ENCODE peak calls at places on chromosomes 5 and 9, in five cellular contexts. E, N, G, O and Y are unnamed samples.

GRCh38 chr9:128207076-128207731 is 4.0 kb downstream of the DNM1 start:
- DNase-seq in G (no peak), N (no peak), O (no peak), E (no peak), Y (no peak)

GRCh38 chr9:94860678-94861588 is 134.4 kb downstream of the AOPEP start:
- DNase-seq in N (no peak), E (peak), G (peak), O (peak), Y (peak)

GRCh38 chr9:110206388-110206787 is 1.6 kb downstream of the C9orf152 start:
- DNase-seq in G (no peak), O (peak), E (no peak), N (no peak), Y (no peak)

GRCh38 chr5:67065237-67065636 is 131.4 kb downstream of the CD180 start:
- DNase-seq in O (no peak), E (peak), G (no peak), N (no peak), Y (no peak)

GRCh38 chr9:84583866-84584265 is 85.7 kb upstream of the NTRK2 start:
- DNase-seq in G (no peak), E (no peak), O (no peak), N (no peak), Y (no peak)

GRCh38 chr9:105373723-105374122 is 74.1 kb upstream of the FSD1L start:
- DNase-seq in E (no peak), G (no peak), O (no peak), N (no peak), Y (no peak)

GRCh38 chr9:21974542-21975409 is 19.4 kb downstream of the CDKN2A start:
- DNase-seq in E (no peak), O (no peak), N (peak), G (peak), Y (no peak)

GRCh38 chr5:5192681-5193080 is 52.6 kb downstream of the ADAMTS16 start:
- DNase-seq in N (peak), G (peak), O (no peak), E (no peak), Y (no peak)

GRCh38 chr5:91383956-91384300 is 811 bp upstream of the ARRDC3 start:
- DNase-seq in N (no peak), O (peak), G (peak), E (peak), Y (peak)

GRCh38 chr9:79360387-79361347 is 211.1 kb upstream of the TLE4 start:
- DNase-seq in O (no peak), G (peak), N (no peak), E (no peak), Y (no peak)